ENCODE peak calls at places on chromosomes 5 and 9, in six cellular contexts. M, U, N, C, F and P are unnamed samples. For H3K9me3, the result is how much of the 10 kb centered on the place peaks cover.

GRCh38 chr9:27089706-27090105 is 19.3 kb upstream of the TEK start:
- DNase-seq in F (no peak), C (no peak), N (no peak), M (no peak), U (no peak), P (no peak)

GRCh38 chr9:128027166-128027539 is 40.0 kb downstream of the NAIF1 start:
- DNase-seq in N (no peak), U (no peak), M (no peak), F (peak), C (no peak), P (no peak)

GRCh38 chr5:172494630-172495505 is 40.5 kb upstream of the SH3PXD2B start:
- DNase-seq in U (no peak), C (no peak), N (peak), M (peak), F (no peak), P (no peak)

GRCh38 chr9:6584881-6585597 is 60.5 kb downstream of the GLDC start:
- DNase-seq in C (no peak), N (no peak), U (no peak), M (no peak), F (peak), P (no peak)

GRCh38 chr5:151740958-151741373 is 17.5 kb downstream of the ATOX1 start:
- DNase-seq in N (no peak), U (no peak), F (peak), C (no peak), M (no peak), P (no peak)

GRCh38 chr9:134644715-134645606 is 3.4 kb downstream of the COL5A1 start:
- DNase-seq in F (peak), N (peak), U (peak), M (no peak), C (no peak), P (no peak)

GRCh38 chr9:12719431-12719830 is 26.2 kb downstream of the TYRP1 start:
- DNase-seq in F (peak), N (no peak), M (no peak), U (no peak), C (no peak), P (no peak)

GRCh38 chr9:91557352-91557751 is 133.7 kb upstream of the NFIL3 start:
- DNase-seq in M (no peak), F (no peak), U (no peak), N (no peak), C (no peak), P (no peak)

GRCh38 chr5:148186248-148187003 is 16.4 kb upstream of the SPINK6 start:
- DNase-seq in N (no peak), M (no peak), F (peak), U (no peak), C (no peak), P (no peak)

GRCh38 chr9:122392714-122393113 is 21.9 kb downstream of the PTGS1 start:
- DNase-seq in F (peak), U (peak), M (no peak), N (no peak), C (no peak), P (no peak)

GRCh38 chr9:105500108-105500766 is 52.4 kb downstream of the FSD1L start:
- DNase-seq in U (no peak), N (no peak), C (no peak), M (no peak), F (no peak), P (no peak)

GRCh38 chr9:116692619-116693018 is 5.5 kb downstream of the TRIM32 start:
- DNase-seq in N (no peak), F (peak), M (no peak), C (no peak), U (no peak), P (no peak)

GRCh38 chr5:127761869-127762268 is 58.7 kb downstream of the CCDC192 start:
- DNase-seq in N (no peak), U (no peak), F (no peak), C (no peak), M (no peak), P (no peak)

GRCh38 chr5:94517490-94518108 is 100.8 kb downstream of the KIAA0825 start:
- DNase-seq in N (no peak), F (peak), U (no peak), C (no peak), M (no peak), P (no peak)

GRCh38 chr5:1018596-1018995 is 10.0 kb downstream of the NKD2 start:
- DNase-seq in U (no peak), C (no peak), F (no peak), N (peak), M (no peak), P (no peak)

GRCh38 chr5:126358525-126358924 is 64.7 kb upstream of the GRAMD2B start:
- DNase-seq in U (no peak), M (no peak), N (no peak), C (no peak), F (peak), P (no peak)

GRCh38 chr5:150140830-150141229 is 14.8 kb downstream of the PDGFRB start:
- DNase-seq in C (no peak), M (no peak), N (no peak), U (no peak), F (peak), P (no peak)

DNA sequence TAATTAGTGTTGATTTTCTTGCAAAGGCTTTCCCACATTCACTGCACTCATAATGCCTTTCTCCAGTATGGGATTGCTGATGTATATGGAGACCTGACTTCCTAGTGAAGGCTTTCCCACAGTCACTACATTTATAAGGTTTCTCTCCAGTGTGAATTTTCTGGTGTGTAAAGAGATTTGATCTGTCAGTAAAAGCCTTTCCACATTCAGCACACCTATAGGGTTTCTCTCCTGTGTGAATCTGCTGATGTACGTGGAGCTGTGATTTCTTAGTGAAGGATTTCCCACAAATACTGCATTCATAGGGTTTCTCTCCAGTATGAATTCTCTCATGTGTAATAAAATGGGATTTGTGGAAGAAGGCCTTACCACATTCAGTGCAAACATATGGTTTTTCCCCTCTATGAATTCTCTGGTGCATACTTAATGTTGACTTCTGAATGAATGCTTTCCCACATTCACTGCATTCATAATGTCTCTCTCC is 31.1 kb downstream of the ZNF484 start:
- DNase-seq in F (peak), U (no peak), M (no peak), C (no peak), N (no peak), P (no peak)
- H3K9me3 ChIP-seq in F (under half), U (under half), M (half or more), C (half or more), N (under half), P (under half)

GRCh38 chr9:123617952-123618678 is 262.1 kb downstream of the CRB2 start:
- DNase-seq in C (no peak), F (no peak), N (no peak), U (no peak), M (no peak), P (no peak)

GRCh38 chr9:123617286-123617685 is 261.3 kb downstream of the CRB2 start:
- DNase-seq in M (no peak), F (no peak), U (no peak), C (no peak), N (no peak), P (no peak)

GRCh38 chr9:123616707-123617106 is 260.7 kb downstream of the CRB2 start:
- DNase-seq in C (no peak), N (no peak), F (no peak), U (no peak), M (peak), P (no peak)

GRCh38 chr9:123615381-123615780 is 259.4 kb downstream of the CRB2 start:
- DNase-seq in U (no peak), F (no peak), C (no peak), M (peak), N (no peak), P (no peak)

DNA sequence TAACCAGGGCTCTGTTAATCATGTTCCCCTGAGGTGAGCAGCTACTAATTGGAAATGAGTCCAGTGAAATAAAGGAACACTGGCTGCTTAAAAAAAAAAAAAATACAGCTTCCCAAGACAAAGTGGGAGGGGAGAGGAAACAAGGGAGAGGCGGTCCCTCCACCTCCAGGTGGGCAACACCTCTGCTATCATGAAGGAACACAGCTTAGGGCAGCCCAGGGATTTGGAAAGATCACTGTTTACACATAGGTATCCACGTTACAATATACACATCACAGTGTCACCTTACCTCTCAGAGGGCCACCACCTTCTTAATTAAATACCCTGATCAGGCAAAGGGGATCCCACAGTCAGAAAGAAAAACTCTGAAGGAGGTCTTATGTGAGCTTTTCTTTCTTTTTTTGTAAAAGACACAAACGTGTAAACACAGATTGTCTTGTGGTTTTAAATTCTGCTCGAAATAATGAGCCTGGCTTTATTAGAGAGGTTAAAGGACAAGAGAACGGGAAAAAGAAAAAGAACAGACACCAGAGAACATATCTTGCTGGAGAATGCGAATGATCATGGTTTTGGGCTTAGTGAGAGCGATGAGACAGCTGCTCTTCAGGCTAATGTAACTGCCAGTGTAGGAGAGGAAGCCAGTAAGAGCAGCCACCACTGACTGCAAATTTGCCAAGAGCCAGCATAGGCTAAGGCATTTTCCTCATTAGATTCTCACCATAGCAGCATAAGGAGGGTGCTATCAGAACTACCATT is 258.7 kb downstream of the CRB2 start:
- DNase-seq in C (no peak), N (no peak), U (no peak), M (peak), F (no peak), P (no peak)
- H3K9me3 ChIP-seq in C (under half), N (under half), U (under half), M (under half), F (under half), P (under half)

GRCh38 chr5:141374627-141375026 is 936 bp downstream of the PCDHGA6 start:
- DNase-seq in C (no peak), U (no peak), N (no peak), M (no peak), F (no peak), P (no peak)

GRCh38 chr5:141366016-141366896 is 2.3 kb downstream of the PCDHGA5 start:
- DNase-seq in M (no peak), U (no peak), N (no peak), F (no peak), C (no peak), P (no peak)

GRCh38 chr5:141373673-141374317 is at the start of gene PCDHGA6:
- DNase-seq in F (peak), U (no peak), C (no peak), N (no peak), M (no peak), P (no peak)

GRCh38 chr5:141369994-141370848 is at the start of gene PCDHGB3:
- DNase-seq in F (peak), C (no peak), N (no peak), M (no peak), U (no peak), P (no peak)

GRCh38 chr5:141371572-141372475 is 1.8 kb downstream of the PCDHGB3 start:
- DNase-seq in M (no peak), U (no peak), N (no peak), C (no peak), F (no peak), P (no peak)
- H3K9me3 ChIP-seq in M (under half), U (under half), N (under half), C (under half), F (under half), P (under half)

GRCh38 chr9:10701906-10702305 is 89.1 kb upstream of the PTPRD start:
- DNase-seq in F (no peak), N (no peak), M (no peak), C (no peak), U (no peak), P (no peak)
- H3K9me3 ChIP-seq in F (under half), N (under half), M (under half), C (under half), U (under half), P (under half)

GRCh38 chr9:111559000-111559610 is 34.1 kb downstream of the ZNF483 start:
- DNase-seq in U (no peak), M (no peak), F (peak), N (no peak), C (no peak), P (no peak)
- H3K9me3 ChIP-seq in U (under half), M (under half), F (under half), N (under half), C (under half), P (under half)

GRCh38 chr5:178365501-178366440 is 133.2 kb upstream of the PHYKPL start:
- DNase-seq in F (no peak), M (no peak), U (no peak), C (no peak), N (no peak), P (no peak)

GRCh38 chr5:178367351-178368120 is 134.9 kb upstream of the PHYKPL start:
- DNase-seq in N (no peak), M (no peak), C (peak), F (no peak), U (no peak), P (no peak)

GRCh38 chr5:178363501-178364325 is 131.1 kb upstream of the PHYKPL start:
- DNase-seq in U (no peak), F (no peak), M (no peak), N (no peak), C (no peak), P (no peak)

GRCh38 chr5:178361657-178362445 is 129.2 kb upstream of the PHYKPL start:
- DNase-seq in C (no peak), U (no peak), M (no peak), N (no peak), F (no peak), P (no peak)

DNA sequence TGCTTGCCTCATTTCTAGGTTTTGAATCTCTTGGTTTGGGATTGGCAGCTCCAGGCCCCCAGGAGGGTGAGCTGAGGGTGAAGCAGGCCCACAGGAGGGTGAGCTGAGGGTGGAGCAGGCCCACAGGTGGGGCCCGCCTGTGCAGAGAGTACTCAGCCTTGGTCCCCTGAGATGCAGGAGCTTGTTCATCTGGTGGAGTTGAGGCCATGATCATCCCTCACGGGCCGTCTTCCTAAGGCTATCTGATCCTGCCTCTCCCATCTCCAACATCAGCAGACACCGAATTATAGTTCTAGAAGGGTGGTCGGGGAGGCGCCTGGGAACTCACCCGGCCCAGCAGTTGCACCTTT is 131.7 kb upstream of the PHYKPL start:
- DNase-seq in F (no peak), N (no peak), M (no peak), U (no peak), C (no peak), P (no peak)
- H3K9me3 ChIP-seq in F (under half), N (under half), M (under half), U (under half), C (under half), P (under half)

DNA sequence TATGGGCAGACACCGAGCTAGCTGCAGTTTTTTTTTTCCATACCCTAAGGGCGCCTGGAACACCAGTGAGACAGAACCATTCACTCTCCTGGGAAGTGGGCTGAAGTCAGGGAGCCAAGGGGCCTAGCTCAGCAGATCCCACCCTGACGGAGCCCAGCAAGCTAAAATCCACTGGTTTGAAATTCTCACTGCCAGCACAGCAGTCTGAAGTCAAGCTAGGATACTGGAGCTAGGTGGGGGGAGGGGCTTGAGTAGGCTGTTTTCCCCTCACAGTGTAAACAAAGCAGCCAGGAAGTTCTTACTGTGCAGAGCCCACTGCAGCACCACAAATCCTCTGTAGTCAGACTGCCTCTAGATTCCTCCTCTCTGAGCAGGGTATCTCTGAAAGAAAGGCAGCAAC is 151.7 kb upstream of the HCN1 start:
- DNase-seq in U (no peak), F (no peak), N (no peak), C (no peak), M (peak), P (no peak)
- H3K9me3 ChIP-seq in U (under half), F (under half), N (under half), C (under half), M (half or more), P (under half)

GRCh38 chr5:105696440-105696839 is 1974.3 kb downstream of the EFNA5 start:
- DNase-seq in N (no peak), F (no peak), C (no peak), M (no peak), U (no peak), P (no peak)

GRCh38 chr5:105695916-105696315 is 1974.8 kb downstream of the EFNA5 start:
- DNase-seq in F (no peak), U (no peak), N (no peak), C (no peak), M (peak), P (no peak)
- H3K9me3 ChIP-seq in F (under half), U (under half), N (under half), C (under half), M (under half), P (under half)

DNA sequence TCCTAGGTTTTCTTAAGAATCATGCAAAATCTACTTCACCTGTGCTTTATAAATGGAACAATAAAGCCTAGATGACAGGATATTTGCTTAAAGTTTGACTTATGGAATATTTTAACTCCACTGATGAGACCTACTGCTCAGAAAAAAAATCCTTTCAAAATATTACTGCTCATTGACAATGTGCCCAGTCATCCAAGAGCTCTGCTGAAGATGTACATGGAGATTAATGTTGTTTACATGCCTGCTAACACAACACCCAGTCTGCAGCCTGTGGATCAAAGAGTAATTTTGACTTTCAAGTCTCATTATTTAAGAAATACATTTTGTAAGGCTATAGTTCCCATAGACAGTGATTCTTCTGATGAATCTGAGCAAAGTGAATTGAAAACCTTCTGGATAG is 889.6 kb downstream of the CDH18 start:
- DNase-seq in F (no peak), M (no peak), U (no peak), C (no peak), N (no peak), P (no peak)
- H3K9me3 ChIP-seq in F (under half), M (under half), U (under half), C (under half), N (under half), P (under half)

GRCh38 chr5:118857700-118858099 is 130.6 kb downstream of the DTWD2 start:
- DNase-seq in C (no peak), F (peak), U (no peak), M (no peak), N (no peak), P (no peak)

GRCh38 chr5:118863345-118863744 is 125.0 kb downstream of the DTWD2 start:
- DNase-seq in C (no peak), M (no peak), U (no peak), N (no peak), F (peak), P (no peak)

DNA sequence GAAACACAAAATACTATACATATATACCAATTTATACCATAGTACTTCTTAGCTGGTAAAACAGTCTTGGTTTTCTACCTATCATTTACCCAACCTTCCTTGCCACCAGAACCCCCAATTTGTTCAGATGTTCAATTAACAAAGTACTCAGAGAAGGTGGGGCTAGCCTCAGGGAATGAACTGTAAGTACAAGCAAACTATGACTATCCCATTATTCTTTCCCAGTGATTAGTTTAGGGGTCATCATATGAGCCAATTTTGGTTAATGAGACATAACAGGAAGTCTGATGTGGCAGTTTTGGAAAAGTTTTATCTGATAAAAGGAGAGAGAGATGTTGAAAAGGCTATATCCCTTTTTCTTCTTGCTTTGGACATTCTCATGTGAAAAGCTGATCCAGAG is 125.8 kb downstream of the DTWD2 start:
- DNase-seq in N (no peak), F (peak), C (no peak), M (no peak), U (no peak), P (no peak)
- H3K9me3 ChIP-seq in N (under half), F (under half), C (under half), M (under half), U (under half), P (under half)